ENCODE peak calls at places on chromosomes 4 and X, in ten cellular contexts. M is tibial artery; B is aorta; E is Peyer's patch; D is astrocyte; C is CD4-positive, alpha-beta memory T cell; K is BE2C; N is A673; J is A549; U is SJSA1. O is an unnamed sample.
A peak's percentile ranks its signal among the peaks of the same experiment; 100 is the strongest.

GRCh38 chr4:110294165-110294564 is 95.8 kb upstream of the ELOVL6 start:
- DNase-seq in M (no peak), B (no peak), E (no peak), D (peak; percentile 77), C (no peak), K (no peak), N (no peak), J (peak; percentile 1), U (peak; percentile 54), O (no peak)

GRCh38 chr4:73019462-73020047 is 50.0 kb downstream of the COX18 start:
- DNase-seq in M (no peak), B (no peak), E (no peak), D (peak; percentile 22), C (peak; percentile 28), K (peak; percentile 36), N (peak; percentile 43), J (peak; percentile 18), U (peak; percentile 38), O (no peak)

GRCh38 chrX:36963852-36964251 is 44.3 kb upstream of the FAM47C start:
- DNase-seq in M (no peak), B (no peak), E (no peak), D (no peak), C (no peak), K (no peak), N (no peak), J (no peak), U (no peak), O (no peak)

GRCh38 chr4:120801171-120801758 is 121.3 kb downstream of the PRDM5 start:
- DNase-seq in M (peak; percentile 64), B (peak; percentile 78), E (no peak), D (peak; percentile 94), C (no peak), K (peak; percentile 88), N (no peak), J (no peak), U (no peak), O (no peak)

GRCh38 chrX:107398115-107398514 is 51.3 kb upstream of the FRMPD3 start:
- DNase-seq in M (peak; percentile 48), B (no peak), E (no peak), D (no peak), C (no peak), K (no peak), N (no peak), J (no peak), U (no peak), O (no peak)

GRCh38 chr4:113684534-113685091 is 76.9 kb downstream of the CAMK2D start:
- DNase-seq in M (peak; percentile 86), B (peak; percentile 74), E (peak; percentile 68), D (peak; percentile 67), C (no peak), K (peak; percentile 78), N (peak; percentile 21), J (peak; percentile 67), U (peak; percentile 55), O (no peak)

GRCh38 chr4:102862747-102863146 is 6.0 kb upstream of the CISD2 start:
- DNase-seq in M (no peak), B (no peak), E (no peak), D (no peak), C (no peak), K (no peak), N (no peak), J (no peak), U (no peak), O (no peak)

GRCh38 chr4:4555916-4556315 is 14.1 kb upstream of the STX18 start:
- DNase-seq in M (no peak), B (no peak), E (no peak), D (peak; percentile 97), C (no peak), K (no peak), N (peak; percentile 22), J (no peak), U (peak; percentile 62), O (no peak)

GRCh38 chr4:137032242-137032641 is 500.1 kb downstream of the PCDH18 start:
- DNase-seq in M (no peak), B (no peak), E (no peak), D (peak; percentile 12), C (no peak), K (peak; percentile 41), N (peak; percentile 9), J (no peak), U (no peak), O (no peak)

GRCh38 chr4:110516106-110516922 is 40.4 kb downstream of the ENPEP start:
- DNase-seq in M (peak; percentile 70), B (peak; percentile 78), E (peak; percentile 93), D (peak; percentile 20), C (peak; percentile 70), K (peak; percentile 73), N (peak; percentile 86), J (peak; percentile 74), U (peak; percentile 81), O (peak; percentile 82)

GRCh38 chr4:15400276-15400675 is 27.6 kb upstream of the C1QTNF7 start:
- DNase-seq in M (no peak), B (no peak), E (no peak), D (no peak), C (no peak), K (no peak), N (no peak), J (no peak), U (no peak), O (no peak)

GRCh38 chrX:18410038-18410437 is 15.4 kb upstream of the CDKL5 start:
- DNase-seq in M (no peak), B (no peak), E (no peak), D (peak; percentile 19), C (no peak), K (peak; percentile 28), N (peak; percentile 48), J (peak; percentile 75), U (no peak), O (no peak)

DNA sequence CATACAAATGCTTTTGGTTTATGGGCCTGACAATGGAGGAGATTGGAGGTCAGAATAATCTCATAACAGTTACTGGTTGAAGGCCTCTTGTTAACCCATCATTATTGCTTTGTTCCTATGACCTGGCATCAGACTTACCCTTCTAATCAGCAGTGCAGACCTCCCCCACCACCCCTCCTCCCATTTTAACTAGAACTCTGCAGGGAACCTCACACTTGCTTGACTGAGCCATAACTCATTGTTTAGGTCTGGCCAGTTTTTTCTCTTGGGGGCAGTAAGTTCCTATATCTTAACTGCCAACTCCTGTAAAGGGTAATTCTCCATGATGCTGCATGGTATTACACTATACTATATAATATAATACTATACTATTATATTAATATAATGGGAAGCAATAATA is 609.3 kb downstream of the IL1RAPL1 start:
- DNase-seq in M (no peak), B (no peak), E (no peak), D (no peak), C (no peak), K (no peak), N (no peak), J (no peak), U (no peak), O (no peak)
- H3K4me1 ChIP-seq in M (no peaks in the 10 kb centered on the region), B (no peaks in the 10 kb centered on the region), E (no peaks in the 10 kb centered on the region), D (no peaks in the 10 kb centered on the region), C (no peaks in the 10 kb centered on the region), K (no peaks in the 10 kb centered on the region), N (no peaks in the 10 kb centered on the region), J (no peaks in the 10 kb centered on the region), U (no peaks in the 10 kb centered on the region), O (no peaks in the 10 kb centered on the region)

GRCh38 chr4:139986108-139986507 is 167.9 kb downstream of the MAML3 start:
- DNase-seq in M (no peak), B (no peak), E (no peak), D (no peak), C (no peak), K (no peak), N (no peak), J (no peak), U (no peak), O (no peak)

GRCh38 chr4:139986621-139987510 is 167.1 kb downstream of the MAML3 start:
- DNase-seq in M (no peak), B (no peak), E (no peak), D (peak; percentile 74), C (no peak), K (peak; percentile 26), N (no peak), J (no peak), U (no peak), O (no peak)

GRCh38 chr4:139984459-139984858 is 169.5 kb downstream of the MAML3 start:
- DNase-seq in M (peak; percentile 75), B (no peak), E (no peak), D (no peak), C (no peak), K (no peak), N (no peak), J (no peak), U (no peak), O (no peak)

GRCh38 chr4:139988863-139989765 is 164.9 kb downstream of the MAML3 start:
- DNase-seq in M (no peak), B (peak; percentile 78), E (no peak), D (peak; percentile 98), C (no peak), K (peak; percentile 34), N (peak; percentile 23), J (peak; percentile 79), U (peak; percentile 84), O (no peak)
- H3K4me3 ChIP-seq in M (no peak overlapping the region), B (no peak overlapping the region), E (no peak overlapping the region), D (peak overlapping the region; percentile 27), C (no peak overlapping the region), K (no peak overlapping the region), N (no peak overlapping the region), J (no peak overlapping the region), U (no peak overlapping the region), O (no peak overlapping the region)

GRCh38 chr4:108001540-108001939 is 11.9 kb downstream of the HADH start:
- DNase-seq in M (no peak), B (no peak), E (no peak), D (no peak), C (no peak), K (no peak), N (no peak), J (no peak), U (no peak), O (no peak)
- H3K4me1 ChIP-seq in M (peaks cover 33% of the 10 kb centered on the region), B (peaks cover 16% of the 10 kb centered on the region), E (peaks cover 5% of the 10 kb centered on the region), D (peaks cover 16% of the 10 kb centered on the region), C (peaks cover 8% of the 10 kb centered on the region), K (no peaks in the 10 kb centered on the region), N (no peaks in the 10 kb centered on the region), J (no peaks in the 10 kb centered on the region), U (peaks cover 23% of the 10 kb centered on the region), O (no peaks in the 10 kb centered on the region)

DNA sequence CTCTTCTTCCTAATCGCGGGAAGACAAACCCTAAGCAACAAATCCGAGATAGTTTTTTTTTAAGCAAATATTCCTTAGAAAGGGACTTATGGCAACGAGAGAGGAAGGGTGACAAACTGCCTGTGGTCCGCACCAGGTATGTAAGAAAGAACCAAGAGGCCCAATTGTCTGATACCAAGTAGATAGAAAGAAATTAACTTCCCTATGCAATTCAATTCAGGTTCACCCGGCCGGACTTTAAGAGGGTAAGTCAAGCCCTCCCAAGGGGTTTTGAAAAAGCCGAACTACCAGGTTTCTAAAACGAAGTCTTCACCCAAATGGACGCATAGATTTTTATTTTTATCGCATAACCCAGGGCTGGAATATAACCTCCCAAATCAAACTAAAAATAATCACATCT is 1.7 kb upstream of the MAB21L2 start:
- DNase-seq in M (no peak), B (no peak), E (no peak), D (no peak), C (no peak), K (no peak), N (no peak), J (no peak), U (no peak), O (no peak)
- H3K4me3 ChIP-seq in M (peak overlapping the region; percentile 50), B (no peak overlapping the region), E (peak overlapping the region; percentile 47), D (peak overlapping the region; percentile 66), C (no peak overlapping the region), K (peak overlapping the region; percentile 91), N (no peak overlapping the region), J (no peak overlapping the region), U (no peak overlapping the region), O (no peak overlapping the region)

GRCh38 chr4:142351958-142352357 is 494.1 kb downstream of the INPP4B start:
- DNase-seq in M (no peak), B (no peak), E (no peak), D (no peak), C (no peak), K (no peak), N (no peak), J (no peak), U (no peak), O (no peak)
- H3K4me1 ChIP-seq in M (peaks cover 6% of the 10 kb centered on the region), B (peaks cover 10% of the 10 kb centered on the region), E (peaks cover 23% of the 10 kb centered on the region), D (peaks cover 8% of the 10 kb centered on the region), C (peaks cover 97% of the 10 kb centered on the region), K (peaks cover 3% of the 10 kb centered on the region), N (peaks cover 30% of the 10 kb centered on the region), J (peaks cover 62% of the 10 kb centered on the region), U (no peaks in the 10 kb centered on the region), O (peaks cover 63% of the 10 kb centered on the region)